ENCODE peak calls at places on chromosomes 4 and X, in eight cellular contexts. H, Q, U, C, Z, D, O and K are unnamed samples.

GRCh38 chr4:180664766-180665368 is 1578.3 kb upstream of the TENM3 start:
- DNase-seq in Z (peak; percentile 79), U (no peak), Q (peak; percentile 86), D (peak; percentile 39), O (peak; percentile 92), C (peak; percentile 26), H (peak; percentile 96), K (peak; percentile 72)

GRCh38 chrX:134685662-134686061 is 27.4 kb upstream of the PLAC1 start:
- DNase-seq in O (no peak), H (peak; percentile 36), C (no peak), D (no peak), Z (no peak), Q (no peak), U (no peak), K (no peak)

GRCh38 chr4:39032218-39033085 is at the start of gene TMEM156:
- DNase-seq in Z (peak; percentile 65), C (no peak), D (no peak), O (no peak), U (no peak), Q (no peak), H (no peak), K (no peak)

GRCh38 chr4:120673696-120674095 is 248.8 kb downstream of the PRDM5 start:
- DNase-seq in U (no peak), D (no peak), Z (no peak), H (no peak), C (no peak), Q (peak; percentile 10), O (no peak), K (no peak)

GRCh38 chr4:157172011-157172410 is 48.5 kb upstream of the GRIA2 start:
- DNase-seq in D (no peak), U (no peak), C (no peak), Q (peak; percentile 2), Z (no peak), O (no peak), H (peak; percentile 13), K (no peak)

GRCh38 chrX:105553118-105553517 is 269.2 kb upstream of the NRK start:
- DNase-seq in H (no peak), Z (no peak), Q (no peak), U (no peak), C (no peak), O (no peak), D (no peak), K (no peak)

GRCh38 chr4:152209772-152210493 is 326.0 kb downstream of the FBXW7 start:
- DNase-seq in O (no peak), C (no peak), H (no peak), U (no peak), D (no peak), Q (peak; percentile 54), Z (no peak), K (no peak)

GRCh38 chrX:140733766-140734342 is 24.3 kb downstream of the LINC00632 start:
- DNase-seq in H (peak; percentile 79), Z (peak; percentile 6), O (peak; percentile 61), D (peak; percentile 33), Q (peak; percentile 48), U (no peak), C (no peak), K (no peak)

GRCh38 chr4:146478009-146478408 is 43.7 kb downstream of the SLC10A7 start:
- DNase-seq in D (no peak), Q (no peak), C (no peak), Z (no peak), O (no peak), H (no peak), U (no peak), K (no peak)

GRCh38 chrX:17459596-17459995 is 84.6 kb downstream of the NHS start:
- DNase-seq in H (peak; percentile 49), O (no peak), Z (no peak), C (no peak), Q (no peak), D (no peak), U (no peak), K (no peak)

GRCh38 chr4:87574996-87575395 is 33.3 kb upstream of the DSPP start:
- DNase-seq in C (no peak), H (peak; percentile 54), Q (no peak), Z (no peak), D (no peak), U (no peak), O (no peak), K (no peak)

GRCh38 chr4:70654605-70655011 is 11.7 kb downstream of the JCHAIN start:
- DNase-seq in C (no peak), D (no peak), U (no peak), Z (no peak), O (no peak), Q (no peak), H (no peak), K (no peak)

GRCh38 chrX:109360301-109360700 is 121.6 kb downstream of the GUCY2F start:
- DNase-seq in C (no peak), Z (no peak), Q (no peak), D (no peak), H (peak; percentile 63), U (no peak), O (peak; percentile 12), K (no peak)

GRCh38 chr4:134328741-134329140 is 127.2 kb upstream of the PABPC4L start:
- DNase-seq in O (no peak), Q (peak; percentile 13), C (no peak), H (no peak), Z (no peak), U (no peak), D (no peak), K (no peak)

GRCh38 chrX:151000901-151001301 is 17.8 kb downstream of the HMGB3 start:
- DNase-seq in U (no peak), Z (no peak), O (no peak), Q (no peak), C (no peak), D (no peak), H (peak; percentile 45), K (no peak)

GRCh38 chr4:535181-535923 is 36.3 kb downstream of the PIGG start:
- DNase-seq in O (no peak), Q (no peak), H (no peak), U (peak; percentile 21), D (no peak), C (no peak), Z (no peak), K (no peak)

GRCh38 chrX:134676440-134676839 is 18.2 kb upstream of the PLAC1 start:
- DNase-seq in C (no peak), H (peak; percentile 65), O (peak; percentile 16), Q (no peak), D (no peak), Z (no peak), U (no peak), K (no peak)